ENCODE peak calls at places on chromosomes 1 and 21, in nine cellular contexts. J, Q, V, A, U, O, N, Z and L are unnamed samples.

GRCh38 chr1:56304975-56305374 is 274.4 kb downstream of the PLPP3 start:
- DNase-seq in J (peak; percentile 57), Q (no peak), V (no peak), A (no peak), U (no peak), O (no peak), N (no peak), Z (no peak), L (no peak)

GRCh38 chr1:28027660-28028059 is 60.8 kb downstream of the EYA3 start:
- DNase-seq in J (no peak), Q (no peak), V (no peak), A (no peak), U (no peak), O (no peak), N (no peak), Z (no peak), L (no peak)

GRCh38 chr1:20720631-20721051 is 2.8 kb upstream of the KIF17 start:
- DNase-seq in J (no peak), Q (peak; percentile 27), V (peak; percentile 70), A (peak; percentile 57), U (no peak), O (no peak), N (no peak), Z (no peak), L (no peak)

GRCh38 chr1:220093361-220094015 is 444 bp upstream of the IARS2 start:
- DNase-seq in J (no peak), Q (no peak), V (no peak), A (no peak), U (no peak), O (no peak), N (no peak), Z (no peak), L (peak; percentile 64)

GRCh38 chr1:95323117-95323516 is 89.1 kb downstream of the RWDD3 start:
- DNase-seq in J (peak; percentile 11), Q (no peak), V (no peak), A (no peak), U (no peak), O (no peak), N (no peak), Z (peak; percentile 28), L (no peak)

GRCh38 chr1:3314561-3315271 is 139.7 kb upstream of the ARHGEF16 start:
- DNase-seq in J (peak; percentile 63), Q (no peak), V (peak; percentile 83), A (no peak), U (no peak), O (no peak), N (no peak), Z (peak; percentile 43), L (no peak)

GRCh38 chr1:208101661-208102431 is 142.3 kb downstream of the PLXNA2 start:
- DNase-seq in J (peak; percentile 64), Q (no peak), V (no peak), A (no peak), U (no peak), O (no peak), N (no peak), Z (peak; percentile 30), L (no peak)

GRCh38 chr1:11054666-11055065 is 5.2 kb downstream of the SRM start:
- DNase-seq in J (no peak), Q (no peak), V (no peak), A (no peak), U (no peak), O (no peak), N (no peak), Z (no peak), L (no peak)

GRCh38 chr1:207346562-207346912 is 25.1 kb downstream of the CD55 start:
- DNase-seq in J (no peak), Q (no peak), V (no peak), A (no peak), U (no peak), O (no peak), N (no peak), Z (no peak), L (no peak)

GRCh38 chr1:2850502-2850901 is 49.0 kb upstream of the TTC34 start:
- DNase-seq in J (no peak), Q (no peak), V (no peak), A (no peak), U (no peak), O (no peak), N (no peak), Z (no peak), L (no peak)

GRCh38 chr21:43877936-43878575 is 13.0 kb downstream of the AGPAT3 start:
- DNase-seq in J (no peak), Q (no peak), V (no peak), A (peak; percentile 48), U (no peak), O (no peak), N (no peak), Z (no peak), L (no peak)

GRCh38 chr1:54347955-54348699 is 58.1 kb downstream of the SSBP3 start:
- DNase-seq in J (no peak), Q (no peak), V (no peak), A (no peak), U (no peak), O (no peak), N (no peak), Z (no peak), L (no peak)

GRCh38 chr1:108843390-108844188 is 13.3 kb downstream of the AKNAD1 start:
- DNase-seq in J (peak; percentile 27), Q (no peak), V (no peak), A (no peak), U (no peak), O (no peak), N (no peak), Z (no peak), L (no peak)

GRCh38 chr1:11138952-11139351 is 39.3 kb upstream of the EXOSC10 start:
- DNase-seq in J (peak; percentile 56), Q (no peak), V (no peak), A (no peak), U (no peak), O (no peak), N (no peak), Z (peak; percentile 81), L (no peak)

DNA sequence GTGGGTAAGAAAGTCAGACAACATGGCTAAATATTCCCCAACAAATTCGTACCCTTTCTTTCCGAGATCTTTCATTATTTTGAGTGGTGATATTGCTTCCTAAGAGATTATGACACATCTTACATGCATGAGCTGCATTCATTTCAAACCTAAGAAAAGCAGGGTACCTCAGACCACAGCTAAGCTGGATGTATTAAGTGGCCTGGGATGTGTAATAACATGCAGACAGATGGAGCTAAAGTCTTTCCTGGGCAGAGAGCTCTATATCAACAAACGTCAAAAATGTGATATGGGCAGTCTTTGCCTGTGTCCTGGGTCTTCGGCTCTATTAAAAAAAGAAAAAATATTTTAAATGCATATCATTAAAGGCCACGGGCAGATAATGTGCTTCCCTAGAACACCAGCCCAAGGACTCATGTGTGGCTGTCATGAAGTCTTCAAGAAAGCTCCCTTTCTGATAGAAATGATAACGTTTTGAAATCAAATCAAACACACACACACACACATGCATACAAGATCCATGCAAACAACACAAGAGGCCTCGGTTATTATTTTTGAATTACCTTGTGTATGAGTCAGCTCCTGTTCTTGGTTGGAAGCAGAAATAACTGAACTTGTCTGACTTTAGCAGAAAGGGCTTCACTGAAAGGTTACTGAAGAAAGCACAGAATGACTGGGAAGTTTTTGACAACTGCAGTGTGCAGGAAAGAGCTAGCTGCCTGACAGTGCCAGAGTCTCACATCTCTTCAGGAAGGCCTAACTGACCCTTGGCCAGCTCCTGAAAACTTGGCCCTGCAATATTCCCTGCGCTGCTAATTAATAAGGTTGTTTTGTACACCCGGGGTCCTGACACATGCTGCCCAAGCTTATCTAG is 231.2 kb downstream of the DSCAM start:
- DNase-seq in J (no peak), Q (no peak), V (no peak), A (no peak), U (no peak), O (no peak), N (no peak), Z (no peak), L (no peak)
- H3K27ac ChIP-seq in J (no peak overlapping the region), Q (no peak overlapping the region), V (no peak overlapping the region), A (no peak overlapping the region), U (no peak overlapping the region), O (no peak overlapping the region), N (no peak overlapping the region), Z (no peak overlapping the region), L (no peak overlapping the region)

DNA sequence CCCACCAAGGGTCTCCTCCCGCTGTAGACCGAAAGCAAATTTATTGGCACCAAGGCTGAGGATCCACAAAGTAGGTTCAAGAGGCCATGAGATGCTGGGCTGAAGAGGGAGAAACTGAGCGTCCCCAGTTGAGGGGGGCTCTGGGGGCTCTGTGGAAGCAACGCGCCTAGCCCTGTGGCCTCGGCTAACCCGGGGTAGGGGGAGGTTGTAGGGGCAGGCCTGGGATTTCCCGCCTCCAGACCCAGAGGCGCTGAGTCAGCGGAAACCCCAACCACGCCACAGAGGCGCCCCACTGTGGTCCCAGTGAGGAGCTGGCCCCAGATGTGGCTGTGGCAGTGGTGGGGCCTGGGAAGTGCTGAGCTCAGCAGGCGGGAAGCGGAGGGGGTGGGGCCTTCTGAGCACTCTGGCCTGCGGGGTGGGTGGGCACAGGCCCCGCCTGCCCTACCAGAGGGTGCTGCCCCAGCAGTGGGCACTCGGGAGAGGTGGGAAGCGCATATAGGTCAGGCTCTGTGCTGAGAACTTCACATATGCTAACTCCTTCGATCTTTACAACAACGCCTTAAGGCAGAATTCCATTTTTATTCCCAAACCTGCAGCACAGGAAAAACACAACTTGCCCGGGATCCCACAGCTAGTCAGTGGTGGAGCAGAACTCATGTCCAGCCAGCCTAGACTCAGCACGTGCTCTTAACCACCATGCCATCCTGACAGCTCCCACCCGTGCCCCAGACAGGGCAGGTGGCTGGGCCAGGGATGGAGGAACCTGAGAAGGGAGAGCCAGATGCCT is 1.5 kb upstream of the COL16A1 start:
- DNase-seq in J (peak; percentile 74), Q (no peak), V (peak; percentile 81), A (peak; percentile 83), U (peak; percentile 39), O (peak; percentile 32), N (peak; percentile 53), Z (peak; percentile 82), L (peak; percentile 30)
- H3K27ac ChIP-seq in J (peak overlapping the region; percentile 87), Q (peak overlapping the region; percentile 93), V (peak overlapping the region; percentile 97), A (peak overlapping the region; percentile 83), U (peak overlapping the region; percentile 37), O (no peak overlapping the region), N (no peak overlapping the region), Z (peak overlapping the region; percentile 89), L (peak overlapping the region; percentile 92)

GRCh38 chr1:185073725-185074124 is 28.4 kb downstream of the RNF2 start:
- DNase-seq in J (no peak), Q (no peak), V (no peak), A (no peak), U (no peak), O (no peak), N (no peak), Z (peak; percentile 42), L (no peak)
- H3K27ac ChIP-seq in J (no peak overlapping the region), Q (no peak overlapping the region), V (no peak overlapping the region), A (no peak overlapping the region), U (no peak overlapping the region), O (no peak overlapping the region), N (no peak overlapping the region), Z (no peak overlapping the region), L (no peak overlapping the region)

DNA sequence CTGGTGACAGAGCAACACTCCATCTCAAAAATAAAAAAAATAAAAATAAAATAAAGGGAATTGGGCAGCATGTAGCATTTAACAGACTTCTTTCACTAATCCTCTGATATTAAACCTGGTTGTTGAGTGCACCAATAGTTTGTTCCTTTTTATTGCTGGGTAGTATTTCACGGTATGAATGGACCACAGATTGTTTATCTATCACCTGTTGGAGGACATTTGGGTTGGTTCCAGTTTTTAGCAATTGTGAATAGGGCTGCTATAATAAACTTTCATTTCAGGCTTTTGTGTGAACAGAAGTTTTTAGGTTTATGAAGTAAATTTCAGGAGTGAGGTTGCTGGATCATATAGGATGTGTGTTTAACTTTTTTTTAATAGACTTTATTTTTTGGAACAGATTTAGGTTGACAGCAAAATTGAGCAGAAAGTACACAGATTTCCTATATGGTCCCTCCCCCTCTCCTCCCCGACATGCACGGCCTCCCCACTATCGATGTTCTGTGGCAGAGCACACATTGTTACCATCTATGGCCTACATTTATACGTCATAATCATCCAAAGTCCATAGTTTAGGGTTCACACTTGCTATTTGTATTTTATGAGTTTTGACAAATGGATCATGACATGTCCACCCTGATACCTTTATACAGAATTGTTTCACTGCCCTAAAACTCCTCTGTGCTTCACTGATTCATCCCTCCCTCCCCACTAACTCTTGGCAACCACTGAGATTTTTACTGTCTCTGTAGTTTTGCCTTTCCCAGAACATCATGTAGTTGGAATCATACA is 66.1 kb upstream of the TMPRSS2 start:
- DNase-seq in J (no peak), Q (no peak), V (no peak), A (no peak), U (no peak), O (no peak), N (no peak), Z (no peak), L (no peak)
- H3K27ac ChIP-seq in J (no peak overlapping the region), Q (no peak overlapping the region), V (no peak overlapping the region), A (no peak overlapping the region), U (no peak overlapping the region), O (no peak overlapping the region), N (no peak overlapping the region), Z (no peak overlapping the region), L (no peak overlapping the region)